ENCODE peak calls at places on chromosomes 5 and 9, in eight cellular contexts. Y, C, R, M, E, N, W and F are unnamed samples.

GRCh38 chr9:20292002-20292401 is 330.3 kb downstream of the MLLT3 start:
- DNase-seq in R (no peak), E (peak; percentile 55), W (no peak), Y (no peak), M (peak; percentile 53), C (peak; percentile 59), N (peak; percentile 60), F (no peak)

GRCh38 chr5:7741415-7742065 is 109.4 kb downstream of the CFAP90 start:
- DNase-seq in C (no peak), R (no peak), E (no peak), M (no peak), Y (no peak), N (no peak), W (no peak), F (no peak)

GRCh38 chr5:169803077-169803981 is 166.3 kb downstream of the DOCK2 start:
- DNase-seq in R (no peak), C (peak; percentile 98), M (no peak), N (no peak), Y (no peak), E (peak; percentile 44), W (no peak), F (peak; percentile 39)

GRCh38 chr5:115930630-115931337 is 31.5 kb upstream of the LVRN start:
- DNase-seq in N (no peak), M (no peak), W (no peak), C (no peak), E (no peak), Y (no peak), R (no peak), F (no peak)

GRCh38 chr9:76516350-76516749 is 57.4 kb downstream of the GCNT1 start:
- DNase-seq in C (no peak), N (no peak), M (no peak), E (no peak), Y (no peak), W (no peak), R (no peak), F (no peak)

GRCh38 chr9:69785757-69786156 is 25.9 kb upstream of the PTAR1 start:
- DNase-seq in C (peak; percentile 50), Y (no peak), N (no peak), M (no peak), W (no peak), R (no peak), E (peak; percentile 47), F (no peak)

GRCh38 chr5:67815455-67816391 is 399.8 kb upstream of the PIK3R1 start:
- DNase-seq in W (no peak), M (no peak), Y (no peak), R (no peak), C (peak; percentile 60), E (no peak), N (no peak), F (no peak)

GRCh38 chr9:133990366-133991210 is 1.5 kb downstream of the VAV2 start:
- DNase-seq in M (peak; percentile 95), W (no peak), C (peak; percentile 91), R (peak; percentile 46), Y (peak; percentile 63), E (peak; percentile 90), N (peak; percentile 21), F (no peak)

GRCh38 chr5:174410716-174411512 is 313.5 kb upstream of the MSX2 start:
- DNase-seq in M (peak; percentile 73), R (no peak), W (no peak), C (peak; percentile 1), E (peak; percentile 93), Y (no peak), N (no peak), F (no peak)

GRCh38 chr9:129483467-129484324 is 137.2 kb downstream of the C9orf50 start:
- DNase-seq in N (peak; percentile 72), C (peak; percentile 98), M (no peak), W (no peak), R (no peak), E (peak; percentile 88), Y (peak; percentile 50), F (no peak)

GRCh38 chr5:144333336-144333920 is 162.8 kb downstream of the KCTD16 start:
- DNase-seq in E (no peak), W (no peak), C (peak; percentile 1), Y (no peak), R (no peak), M (no peak), N (no peak), F (no peak)

GRCh38 chr5:10604975-10605374 is 41.1 kb downstream of the ANKRD33B start:
- DNase-seq in M (no peak), C (no peak), Y (no peak), N (no peak), W (no peak), E (no peak), R (no peak), F (no peak)

GRCh38 chr9:90099262-90099982 is 494.6 kb downstream of the GADD45G start:
- DNase-seq in C (peak; percentile 42), N (no peak), R (peak; percentile 77), W (no peak), E (peak; percentile 40), M (no peak), Y (no peak), F (no peak)

GRCh38 chr9:100515578-100516494 is 42.9 kb downstream of the TMEFF1 start:
- DNase-seq in Y (no peak), C (no peak), E (peak; percentile 17), N (no peak), W (no peak), M (no peak), R (no peak), F (no peak)